ENCODE peak calls at places on chromosomes 2 and 18, in ten cellular contexts. W, V, D, U, Y, O, X, Z, H and J are unnamed samples.

GRCh38 chr18:67410671-67411070 is 105.8 kb downstream of the DSEL start:
- DNase-seq in W (no peak), V (no peak), D (no peak), U (no peak), Y (no peak), O (no peak), X (no peak), Z (no peak), H (no peak), J (no peak)

GRCh38 chr2:201852878-201853415 is 46.6 kb downstream of the CDK15 start:
- DNase-seq in W (no peak), V (no peak), D (no peak), U (no peak), Y (no peak), O (no peak), X (peak; percentile 58), Z (no peak), H (no peak), J (no peak)

GRCh38 chr2:112821682-112822081 is 14.9 kb downstream of the IL1B start:
- DNase-seq in W (no peak), V (no peak), D (no peak), U (no peak), Y (no peak), O (no peak), X (no peak), Z (no peak), H (no peak), J (no peak)

GRCh38 chr18:72181241-72181764 is 362.8 kb downstream of the CBLN2 start:
- DNase-seq in W (no peak), V (no peak), D (no peak), U (no peak), Y (no peak), O (no peak), X (no peak), Z (no peak), H (no peak), J (no peak)

GRCh38 chr2:12733846-12734245 is 17.1 kb downstream of the TRIB2 start:
- DNase-seq in W (no peak), V (no peak), D (no peak), U (no peak), Y (peak; percentile 47), O (no peak), X (no peak), Z (no peak), H (no peak), J (no peak)

GRCh38 chr2:19901458-19902271 is at the start of gene TTC32:
- DNase-seq in W (peak; percentile 94), V (peak; percentile 96), D (peak; percentile 93), U (peak; percentile 94), Y (peak; percentile 92), O (peak; percentile 93), X (peak; percentile 96), Z (peak; percentile 96), H (peak; percentile 94), J (peak; percentile 98)

GRCh38 chr2:168552450-168552856 is 96.4 kb downstream of the CERS6 start:
- DNase-seq in W (no peak), V (no peak), D (no peak), U (no peak), Y (no peak), O (peak; percentile 97), X (peak; percentile 69), Z (no peak), H (no peak), J (no peak)

GRCh38 chr18:63532471-63532870 is 9.7 kb upstream of the SERPINB12 start:
- DNase-seq in W (no peak), V (no peak), D (no peak), U (no peak), Y (no peak), O (no peak), X (no peak), Z (no peak), H (no peak), J (no peak)

GRCh38 chr2:46846454-46846990 is 69.1 kb downstream of the MCFD2 start:
- DNase-seq in W (no peak), V (no peak), D (no peak), U (peak; percentile 25), Y (no peak), O (no peak), X (no peak), Z (no peak), H (no peak), J (no peak)

GRCh38 chr2:46848446-46848845 is 67.2 kb downstream of the MCFD2 start:
- DNase-seq in W (no peak), V (no peak), D (no peak), U (no peak), Y (no peak), O (no peak), X (no peak), Z (no peak), H (peak; percentile 78), J (no peak)

GRCh38 chr2:46847726-46848421 is 67.7 kb downstream of the MCFD2 start:
- DNase-seq in W (no peak), V (no peak), D (no peak), U (peak; percentile 32), Y (no peak), O (no peak), X (no peak), Z (no peak), H (no peak), J (no peak)

GRCh38 chr2:46845542-46846453 is 69.8 kb downstream of the MCFD2 start:
- DNase-seq in W (no peak), V (no peak), D (no peak), U (peak; percentile 1), Y (no peak), O (no peak), X (no peak), Z (no peak), H (no peak), J (no peak)

GRCh38 chr2:46847185-46847710 is 68.4 kb downstream of the MCFD2 start:
- DNase-seq in W (peak; percentile 93), V (peak; percentile 96), D (no peak), U (peak; percentile 93), Y (peak; percentile 42), O (no peak), X (no peak), Z (no peak), H (peak; percentile 98), J (peak; percentile 97)
- H3K27ac ChIP-seq in W (peak overlapping the region; percentile 96), V (peak overlapping the region; percentile 85), D (no peak overlapping the region), U (peak overlapping the region; percentile 69), Y (peak overlapping the region; percentile 76), O (no peak overlapping the region), X (no peak overlapping the region), Z (no peak overlapping the region), H (peak overlapping the region; percentile 93), J (peak overlapping the region; percentile 92)

GRCh38 chr2:121338281-121338680 is 53.3 kb upstream of the TFCP2L1 start:
- DNase-seq in W (no peak), V (no peak), D (no peak), U (no peak), Y (no peak), O (peak; percentile 81), X (peak; percentile 45), Z (peak; percentile 22), H (no peak), J (no peak)

GRCh38 chr2:121334581-121335293 is 49.7 kb upstream of the TFCP2L1 start:
- DNase-seq in W (peak; percentile 64), V (no peak), D (no peak), U (no peak), Y (no peak), O (peak; percentile 76), X (peak; percentile 32), Z (no peak), H (no peak), J (no peak)

GRCh38 chr2:121335294-121336290 is 50.6 kb upstream of the TFCP2L1 start:
- DNase-seq in W (peak; percentile 59), V (no peak), D (no peak), U (no peak), Y (no peak), O (no peak), X (no peak), Z (no peak), H (no peak), J (no peak)

GRCh38 chr2:121333834-121334558 is 49.0 kb upstream of the TFCP2L1 start:
- DNase-seq in W (peak; percentile 47), V (no peak), D (no peak), U (no peak), Y (no peak), O (no peak), X (no peak), Z (no peak), H (no peak), J (no peak)

DNA sequence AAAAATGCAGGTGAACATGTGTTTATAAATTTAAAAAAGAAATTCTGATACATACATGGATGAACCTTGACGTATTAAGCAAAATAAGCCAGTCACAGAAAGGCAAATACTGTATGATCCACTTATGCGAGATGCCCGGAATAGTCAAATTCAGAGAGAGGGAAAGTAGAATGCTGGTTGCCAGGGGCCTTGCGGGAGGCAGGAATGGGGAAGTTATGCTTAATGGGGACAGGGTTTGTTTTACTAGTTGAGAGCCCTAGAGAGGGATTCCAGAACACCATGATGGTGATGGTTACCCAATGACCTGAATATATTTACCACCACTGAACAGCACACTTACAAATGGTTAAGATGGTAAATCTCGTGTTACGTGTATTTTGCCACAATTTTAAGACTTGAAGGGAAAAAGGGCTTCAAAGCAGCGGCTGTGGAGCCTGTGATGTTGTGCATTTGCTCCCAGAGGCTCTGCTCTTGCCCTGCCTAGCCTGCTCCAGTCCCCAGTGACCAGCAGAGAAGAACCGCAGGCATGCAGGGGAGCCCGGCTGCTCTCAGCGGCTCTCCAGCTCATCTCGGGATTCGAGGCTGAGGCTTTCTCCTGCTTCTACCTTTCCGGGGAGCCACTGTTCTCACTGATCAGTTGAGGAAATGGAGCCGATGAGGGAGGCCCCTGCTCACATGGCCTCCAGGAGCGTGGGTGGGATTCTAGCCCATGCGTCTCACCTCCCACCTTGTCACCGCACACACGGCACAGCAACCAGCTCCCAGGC is 51.7 kb upstream of the TFCP2L1 start:
- DNase-seq in W (peak; percentile 11), V (no peak), D (no peak), U (peak; percentile 57), Y (peak; percentile 12), O (peak; percentile 17), X (no peak), Z (no peak), H (no peak), J (no peak)
- H3K27ac ChIP-seq in W (no peak overlapping the region), V (no peak overlapping the region), D (no peak overlapping the region), U (no peak overlapping the region), Y (no peak overlapping the region), O (peak overlapping the region; percentile 36), X (peak overlapping the region; percentile 46), Z (no peak overlapping the region), H (no peak overlapping the region), J (no peak overlapping the region)

DNA sequence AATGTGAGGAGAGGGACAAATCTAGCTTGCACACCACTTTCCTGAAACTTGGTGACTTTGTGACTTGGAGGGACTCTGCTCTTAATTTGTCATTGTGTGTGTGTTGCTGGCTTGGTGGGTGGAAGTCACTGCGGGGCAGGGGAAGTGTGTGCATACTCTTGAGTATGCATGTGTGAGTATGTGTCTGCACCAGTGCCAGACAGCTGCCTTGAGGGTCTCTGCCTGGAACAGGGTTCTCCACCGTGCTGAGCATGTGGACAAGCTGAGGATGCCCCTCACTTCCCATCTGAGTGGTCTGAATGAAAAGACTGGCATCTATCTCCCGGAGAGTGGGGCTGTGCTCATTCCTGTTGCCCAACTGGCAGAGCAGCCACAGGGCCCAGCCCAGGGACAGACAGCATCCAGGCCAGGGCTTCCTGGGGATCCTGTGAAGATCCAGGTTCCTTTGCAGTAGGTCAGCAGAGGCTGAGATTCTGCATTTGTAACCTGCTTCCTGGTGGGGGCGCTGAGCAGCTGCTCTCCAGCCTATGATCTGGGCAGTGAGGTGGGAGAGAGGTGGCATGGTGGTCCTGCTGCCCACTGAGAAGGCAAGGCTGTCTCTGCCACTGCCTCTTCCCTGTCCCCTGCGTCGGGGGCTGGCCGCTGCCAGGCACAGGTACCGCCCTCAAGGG is 138.9 kb upstream of the HAAO start:
- DNase-seq in W (no peak), V (no peak), D (no peak), U (no peak), Y (no peak), O (peak; percentile 80), X (peak; percentile 60), Z (no peak), H (no peak), J (no peak)
- H3K27ac ChIP-seq in W (peak overlapping the region; percentile 77), V (peak overlapping the region; percentile 97), D (no peak overlapping the region), U (peak overlapping the region; percentile 48), Y (no peak overlapping the region), O (no peak overlapping the region), X (no peak overlapping the region), Z (peak overlapping the region; percentile 20), H (peak overlapping the region; percentile 98), J (peak overlapping the region; percentile 60)

GRCh38 chr2:216006164-216006663 is 7.1 kb downstream of the MREG start:
- DNase-seq in W (no peak), V (no peak), D (peak; percentile 40), U (peak; percentile 69), Y (peak; percentile 51), O (peak; percentile 76), X (peak; percentile 56), Z (no peak), H (no peak), J (no peak)
- H3K27ac ChIP-seq in W (no peak overlapping the region), V (no peak overlapping the region), D (no peak overlapping the region), U (peak overlapping the region; percentile 46), Y (no peak overlapping the region), O (peak overlapping the region; percentile 78), X (no peak overlapping the region), Z (peak overlapping the region; percentile 1), H (no peak overlapping the region), J (no peak overlapping the region)